ENCODE peak calls at places on chromosomes 3 and 15, in six cellular contexts. X is GM23338, J is Panc1, I is ovary, B is dorsolateral prefrontal cortex, N is fibroblast of lung. H is an unnamed sample.

GRCh38 chr3:95319921-95320494 is 1257.1 kb downstream of the NSUN3 start:
- DNase-seq in N (peak), X (no peak), I (no peak), B (no peak), J (no peak), H (no peak)

GRCh38 chr3:50572801-50573371 is 3.6 kb downstream of the HEMK1 start:
- DNase-seq in J (no peak), X (no peak), I (no peak), N (no peak), B (no peak), H (no peak)

GRCh38 chr3:73523661-73524060 is 101.1 kb downstream of the PDZRN3 start:
- DNase-seq in J (no peak), I (no peak), N (no peak), B (no peak), X (no peak), H (no peak)

GRCh38 chr15:48962662-48963523 is 826 bp downstream of the SHC4 start:
- DNase-seq in J (no peak), X (peak), I (no peak), B (peak), N (peak), H (peak)

GRCh38 chr3:150535204-150535603 is 11.1 kb downstream of the SERP1 start:
- DNase-seq in J (no peak), N (no peak), B (no peak), X (no peak), I (no peak), H (no peak)

GRCh38 chr15:49675051-49675450 is 54.2 kb downstream of the DTWD1 start:
- DNase-seq in N (peak), I (no peak), J (peak), X (peak), B (no peak), H (peak)

GRCh38 chr3:49108346-49108745 is 3.8 kb upstream of the QARS1 start:
- DNase-seq in J (no peak), N (no peak), B (no peak), X (no peak), I (no peak), H (no peak)

GRCh38 chr3:4814302-4814903 is 164.8 kb upstream of the BHLHE40 start:
- DNase-seq in B (no peak), N (peak), X (no peak), J (no peak), I (no peak), H (no peak)

GRCh38 chr3:11201246-11202024 is 47.1 kb downstream of the HRH1 start:
- DNase-seq in N (peak), X (no peak), I (no peak), J (no peak), B (no peak), H (peak)

GRCh38 chr3:71962561-71963240 is 177.8 kb upstream of the PROK2 start:
- DNase-seq in X (no peak), J (no peak), I (no peak), B (peak), N (peak), H (peak)

GRCh38 chr3:135456182-135456790 is 509.2 kb upstream of the PPP2R3A start:
- DNase-seq in X (peak), B (no peak), J (no peak), I (no peak), N (no peak), H (no peak)

GRCh38 chr3:117356296-117356695 is 646.7 kb downstream of the TUSC7 start:
- DNase-seq in J (no peak), B (no peak), X (peak), N (no peak), I (no peak), H (no peak)

GRCh38 chr3:105362021-105362665 is 4.6 kb upstream of the ALCAM start:
- DNase-seq in B (no peak), X (no peak), J (no peak), N (peak), I (no peak), H (peak)

GRCh38 chr15:98311566-98312188 is 336.7 kb upstream of the IGF1R start:
- DNase-seq in B (peak), I (peak), J (peak), X (peak), N (peak), H (peak)

GRCh38 chr3:168807426-168807825 is 711.7 kb upstream of the GOLIM4 start:
- DNase-seq in I (no peak), J (no peak), X (peak), N (no peak), B (no peak), H (no peak)

GRCh38 chr3:157938154-157938774 is 168.0 kb downstream of the SHOX2 start:
- DNase-seq in J (no peak), N (peak), I (no peak), B (no peak), X (no peak), H (peak)

GRCh38 chr3:8776406-8776805 is 7.0 kb upstream of the OXTR start:
- DNase-seq in N (peak), J (no peak), I (no peak), X (no peak), B (no peak), H (no peak)

GRCh38 chr15:101070502-101071273 is 151.5 kb downstream of the LRRK1 start:
- DNase-seq in X (peak), B (no peak), N (peak), J (no peak), I (no peak), H (peak)

GRCh38 chr15:37262922-37263608 is 162.7 kb upstream of the MEIS2 start:
- DNase-seq in X (no peak), N (no peak), I (no peak), J (no peak), B (no peak), H (no peak)

GRCh38 chr15:58924326-58924725 is 9.2 kb downstream of the SLTM start:
- DNase-seq in J (no peak), X (no peak), I (no peak), B (no peak), N (peak), H (no peak)

GRCh38 chr3:159806412-159806811 is 182.2 kb upstream of the IL12A start:
- DNase-seq in X (no peak), J (no peak), N (no peak), I (no peak), B (no peak), H (no peak)

GRCh38 chr15:78055923-78056713 is 21.4 kb downstream of the TBC1D2B start:
- DNase-seq in J (no peak), B (no peak), N (no peak), X (no peak), I (no peak), H (peak)

GRCh38 chr3:127607675-127608361 is 9.6 kb downstream of the MCM2 start:
- DNase-seq in J (no peak), I (no peak), X (no peak), N (no peak), B (no peak), H (no peak)

GRCh38 chr3:29128004-29128403 is 152.9 kb upstream of the RBMS3 start:
- DNase-seq in X (no peak), N (peak), J (no peak), I (no peak), B (no peak), H (no peak)

GRCh38 chr3:116135462-116135861 is 309.8 kb downstream of the LSAMP start:
- DNase-seq in N (peak), I (peak), X (no peak), B (peak), J (no peak), H (no peak)

GRCh38 chr15:77419050-77419835 is 661 bp downstream of the PEAK1 start:
- DNase-seq in N (peak), X (peak), I (peak), B (peak), J (no peak), H (peak)

GRCh38 chr3:125055165-125055912 is 458 bp downstream of the HEG1 start:
- DNase-seq in J (no peak), X (peak), B (no peak), I (peak), N (no peak), H (peak)

GRCh38 chr15:33584797-33585196 is 274.0 kb downstream of the RYR3 start:
- DNase-seq in I (peak), X (no peak), J (peak), N (peak), B (no peak), H (peak)

GRCh38 chr3:11711826-11712225 is 68.1 kb upstream of the VGLL4 start:
- DNase-seq in I (no peak), X (no peak), B (no peak), N (no peak), J (no peak), H (no peak)

GRCh38 chr3:148718982-148719862 is 21.5 kb downstream of the AGTR1 start:
- DNase-seq in N (no peak), I (no peak), X (peak), J (no peak), B (no peak), H (no peak)

GRCh38 chr3:111781561-111782446 is 77.3 kb upstream of the PHLDB2 start:
- DNase-seq in X (no peak), J (no peak), B (no peak), N (peak), I (no peak), H (no peak)

GRCh38 chr3:112629425-112629824 is 11.5 kb downstream of the CCDC80 start:
- DNase-seq in N (peak), J (no peak), B (no peak), I (peak), X (no peak), H (peak)

GRCh38 chr15:27828721-27829120 is 270.4 kb downstream of the OCA2 start:
- DNase-seq in B (no peak), I (no peak), J (no peak), X (no peak), N (no peak), H (no peak)

GRCh38 chr15:64828985-64829384 is 3.5 kb upstream of the PIF1 start:
- DNase-seq in X (no peak), B (no peak), J (no peak), I (no peak), N (peak), H (no peak)

GRCh38 chr3:118981494-118982134 is 53.0 kb downstream of the IGSF11 start:
- DNase-seq in B (no peak), X (no peak), I (no peak), N (no peak), J (no peak), H (no peak)

GRCh38 chr15:78329625-78330024 is 10.5 kb upstream of the CRABP1 start:
- DNase-seq in X (no peak), J (no peak), B (no peak), N (peak), I (no peak), H (no peak)

GRCh38 chr15:31471731-31472430 is 145.2 kb downstream of the KLF13 start:
- DNase-seq in B (peak), X (no peak), N (peak), I (no peak), J (no peak), H (no peak)

GRCh38 chr3:61561374-61562041 is at the start of gene PTPRG:
- DNase-seq in X (peak), N (peak), J (no peak), I (peak), B (peak), H (peak)

GRCh38 chr3:73955671-73956070 is 330.9 kb upstream of the PDZRN3 start:
- DNase-seq in X (no peak), I (no peak), N (no peak), J (no peak), B (no peak), H (no peak)

GRCh38 chr3:161560006-161560637 is 63.5 kb downstream of the OTOL1 start:
- DNase-seq in B (peak), I (no peak), J (peak), X (peak), N (peak), H (peak)

GRCh38 chr3:46756642-46757041 is 39.0 kb upstream of the PRSS50 start:
- DNase-seq in X (no peak), B (no peak), N (no peak), I (no peak), J (no peak), H (no peak)
- TF ChIP-seq CTCF in X (peak), B (no peak), N (no peak), I (no peak), J (no peak), H (no peak)

GRCh38 chr3:184380210-184380626 is 364 bp downstream of the CHRD start:
- DNase-seq in N (peak), B (peak), X (peak), I (peak), J (no peak), H (peak)

GRCh38 chr3:184377882-184378445 is at the start of gene THPO:
- DNase-seq in J (no peak), X (peak), I (no peak), B (no peak), N (no peak), H (no peak)

GRCh38 chr3:184378650-184379374 is 805 bp upstream of the THPO start:
- DNase-seq in X (no peak), B (no peak), J (no peak), I (no peak), N (no peak), H (no peak)

GRCh38 chr3:184380627-184381260 is 890 bp downstream of the CHRD start:
- DNase-seq in B (no peak), I (no peak), N (no peak), X (no peak), J (no peak), H (no peak)

GRCh38 chr3:184379375-184380209 is at the start of gene CHRD:
- DNase-seq in N (no peak), B (no peak), X (no peak), J (no peak), I (peak), H (no peak)
- H3K27ac ChIP-seq in N (no peak), B (peak), X (no peak), J (no peak), I (peak), H (no peak)

DNA sequence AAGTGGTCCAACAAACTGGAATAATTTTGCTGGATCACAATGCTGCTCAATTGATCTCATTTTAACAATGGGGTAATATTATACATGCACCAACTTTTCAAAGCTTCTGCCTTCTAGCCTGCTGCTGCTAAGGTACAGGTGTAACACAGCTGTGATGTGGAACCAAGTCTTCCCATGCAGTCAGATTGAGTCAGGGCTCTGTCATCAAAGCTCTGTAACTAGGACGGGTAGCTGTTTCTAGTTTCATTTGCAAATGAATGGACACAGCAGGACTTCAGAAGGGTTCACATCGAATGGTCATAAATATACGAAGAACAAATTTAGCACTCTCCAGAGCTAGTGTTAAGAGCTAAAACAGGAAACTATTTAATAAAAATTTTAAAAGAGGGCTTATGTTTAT is 189.2 kb downstream of the USP13 start:
- DNase-seq in B (no peak), N (no peak), J (no peak), X (peak), I (no peak), H (no peak)
- TF ChIP-seq CTCF in B (no peak), N (no peak), J (no peak), X (no peak), I (no peak), H (no peak)

DNA sequence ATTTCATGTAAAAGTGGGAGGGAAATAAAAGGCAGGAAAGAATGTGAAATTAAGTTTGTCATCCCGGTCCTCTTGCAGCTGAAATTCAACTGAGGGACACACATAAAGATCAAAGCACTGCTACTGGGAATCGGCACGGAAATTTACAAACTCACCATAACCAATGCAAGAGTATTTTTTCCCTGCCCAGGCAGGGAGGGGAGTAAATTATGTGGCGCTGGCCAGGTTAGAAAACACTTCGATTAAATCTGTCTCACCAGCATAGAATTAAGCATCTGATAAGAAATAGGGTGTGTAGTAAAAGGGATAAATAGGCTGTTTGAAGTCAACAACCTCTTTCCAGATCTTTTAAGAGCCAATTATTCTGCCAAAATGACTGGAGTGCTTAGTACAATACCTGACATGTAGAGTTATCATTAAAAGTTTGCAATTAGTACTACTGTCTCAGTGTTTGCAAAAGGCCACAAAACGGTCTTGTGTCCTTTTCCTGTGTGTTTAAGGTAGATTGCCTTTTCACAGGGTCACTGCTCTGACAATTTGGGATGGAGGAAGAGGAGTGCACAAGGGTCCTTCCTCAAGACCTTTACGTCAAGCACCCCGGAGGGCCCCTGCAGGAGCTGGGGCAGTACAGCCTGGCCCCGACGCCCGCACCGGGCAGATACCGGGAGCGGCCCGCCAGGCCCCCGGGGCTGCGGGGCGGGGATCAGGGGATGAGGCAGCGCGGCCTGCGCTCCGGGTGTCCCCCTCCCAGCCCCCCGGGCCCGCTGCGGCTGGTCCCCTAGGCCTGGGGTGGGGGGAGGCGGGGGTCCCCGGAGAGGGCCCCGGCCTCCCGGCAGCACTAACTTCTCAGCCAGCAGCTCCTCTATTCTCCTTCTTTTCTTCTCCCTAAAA is 651 bp downstream of the UBA3 start:
- DNase-seq in I (no peak), N (no peak), J (no peak), X (peak), B (no peak), H (peak)
- H3K27ac ChIP-seq in I (peak), N (peak), J (peak), X (peak), B (peak), H (peak)

GRCh38 chr3:173933113-173933512 is 535.6 kb downstream of the NLGN1 start:
- DNase-seq in I (no peak), J (no peak), B (no peak), N (no peak), X (no peak), H (no peak)
- TF ChIP-seq CTCF in I (no peak), J (no peak), B (no peak), N (no peak), X (no peak), H (no peak)

GRCh38 chr15:91865903-91866302 is 12.4 kb downstream of the SLCO3A1 start:
- DNase-seq in X (no peak), I (no peak), J (no peak), N (peak), B (no peak), H (peak)

GRCh38 chr15:91866371-91866905 is 12.9 kb downstream of the SLCO3A1 start:
- DNase-seq in B (no peak), N (peak), X (no peak), I (peak), J (no peak), H (peak)

GRCh38 chr15:91865486-91865885 is 12.0 kb downstream of the SLCO3A1 start:
- DNase-seq in N (no peak), I (no peak), J (no peak), X (no peak), B (no peak), H (no peak)

GRCh38 chr15:91867581-91868026 is 14.1 kb downstream of the SLCO3A1 start:
- DNase-seq in B (peak), X (peak), N (peak), J (peak), I (peak), H (peak)

DNA sequence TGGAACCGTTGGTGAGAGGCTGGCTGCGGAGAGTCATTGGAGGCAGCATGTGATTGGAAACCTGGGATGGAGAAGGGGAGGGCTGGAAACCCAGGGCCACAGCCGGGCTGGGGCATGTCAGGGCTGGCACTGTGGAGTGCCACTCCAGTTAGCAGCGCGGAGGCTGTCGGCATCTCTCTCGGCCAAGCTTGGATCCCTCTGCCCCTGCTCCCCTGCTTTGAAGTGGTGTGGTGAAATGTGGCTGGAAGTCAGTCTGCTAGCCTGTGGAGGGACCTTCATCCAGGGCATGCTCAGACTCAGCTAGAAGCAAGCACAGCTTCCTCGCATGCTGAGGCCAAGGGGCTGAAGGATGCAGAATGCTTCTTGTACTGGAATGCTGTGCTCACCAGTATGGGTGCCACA is 13.5 kb downstream of the SLCO3A1 start:
- DNase-seq in I (peak), B (peak), J (no peak), N (peak), X (no peak), H (peak)
- H3K27ac ChIP-seq in I (no peak), B (peak), J (peak), N (peak), X (no peak), H (peak)

GRCh38 chr15:57462391-57462790 is 86.1 kb downstream of the CGNL1 start:
- DNase-seq in N (no peak), B (no peak), I (no peak), J (no peak), X (no peak), H (peak)
- TF ChIP-seq CTCF in N (peak), B (peak), I (no peak), J (peak), X (no peak), H (peak)

DNA sequence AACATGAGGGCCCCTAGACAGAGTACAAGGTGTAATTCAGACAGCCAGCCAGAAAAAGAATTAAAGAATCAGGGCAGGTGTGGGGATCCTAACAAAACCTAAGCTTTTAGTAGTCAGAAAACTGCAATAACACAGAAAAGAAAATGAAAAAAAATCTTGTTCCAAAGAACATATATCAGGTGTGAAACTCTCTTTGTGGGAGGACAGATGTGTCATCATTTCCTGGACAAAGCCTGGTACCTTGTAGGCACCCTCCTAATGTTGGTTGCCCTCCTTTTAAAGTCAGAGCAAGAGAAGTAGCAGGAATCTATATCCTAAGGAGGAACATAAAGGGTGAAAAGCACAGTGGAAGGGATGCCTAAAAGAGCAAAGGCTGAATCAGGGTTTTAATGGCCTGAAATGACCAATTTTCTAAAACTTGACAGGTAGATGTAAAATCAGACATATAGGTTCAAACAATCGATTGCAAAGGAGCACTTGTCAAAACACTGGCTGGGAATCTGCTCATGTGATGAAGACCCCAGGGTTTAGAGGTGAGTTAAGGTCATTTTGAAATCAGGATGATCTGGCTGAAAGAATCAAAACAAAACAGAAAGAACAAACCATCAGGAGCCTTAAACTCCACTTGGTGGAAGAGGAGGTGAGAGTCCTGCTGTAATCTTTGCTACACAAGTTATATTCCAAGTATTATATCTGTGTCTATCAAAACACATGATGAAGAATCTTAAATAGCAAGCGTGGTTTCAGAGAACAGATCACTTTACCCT is 54.9 kb downstream of the TGFBR2 start:
- DNase-seq in N (no peak), J (no peak), B (no peak), X (no peak), I (no peak), H (no peak)
- H3K27ac ChIP-seq in N (no peak), J (peak), B (no peak), X (no peak), I (no peak), H (no peak)

H was measured in RWPE1.